ENCODE peak calls at places on chromosome 20, in five cellular contexts. One of them, this sample, is unnamed.
A peak's percentile ranks its signal among the peaks of the same experiment; 100 is the strongest.

GRCh38 chr20:48060841-48061720 is 275.8 kb upstream of the SULF2 start:
- DNase-seq in GM12878: no peak
- DNase-seq in H1: no peak
- DNase-seq in HepG2: no peak
- DNase-seq in K562: no peak
- DNase-seq in this sample: no peak

GRCh38 chr20:1783245-1783644 is 112.0 kb upstream of the SIRPA start:
- DNase-seq in H1: no peak
- DNase-seq in HepG2: no peak
- DNase-seq in K562: no peak
- DNase-seq in GM12878: no peak
- DNase-seq in this sample: no peak

GRCh38 chr20:48659888-48660287 is 167.9 kb downstream of the PREX1 start:
- DNase-seq in GM12878: no peak
- DNase-seq in K562: no peak
- DNase-seq in H1: no peak
- DNase-seq in HepG2: no peak
- DNase-seq in this sample: no peak

GRCh38 chr20:33563788-33564187 is 73.9 kb downstream of the CBFA2T2 start:
- DNase-seq in H1: no peak
- DNase-seq in GM12878: no peak
- DNase-seq in HepG2: no peak
- DNase-seq in K562: no peak
- DNase-seq in this sample: no peak

GRCh38 chr20:44021900-44022299 is 107.2 kb downstream of the TOX2 start:
- DNase-seq in K562: no peak
- DNase-seq in GM12878: no peak
- DNase-seq in H1: no peak
- DNase-seq in HepG2: no peak
- DNase-seq in this sample: no peak

GRCh38 chr20:1391640-1392442 is 1.0 kb downstream of the FKBP1A start:
- DNase-seq in GM12878: no peak
- DNase-seq in HepG2: no peak
- DNase-seq in K562: peak; percentile 17
- DNase-seq in H1: no peak
- DNase-seq in this sample: no peak

GRCh38 chr20:32468313-32468640 is 110.1 kb downstream of the ASXL1 start:
- DNase-seq in K562: no peak
- DNase-seq in HepG2: no peak
- DNase-seq in H1: no peak
- DNase-seq in GM12878: no peak
- DNase-seq in this sample: no peak

GRCh38 chr20:20211274-20211987 is 156.5 kb upstream of the INSM1 start:
- DNase-seq in GM12878: no peak
- DNase-seq in H1: no peak
- DNase-seq in HepG2: no peak
- DNase-seq in K562: no peak
- DNase-seq in this sample: no peak

GRCh38 chr20:38246357-38247165 is 14.0 kb downstream of the KIAA1755 start:
- DNase-seq in GM12878: no peak
- DNase-seq in H1: no peak
- DNase-seq in HepG2: no peak
- DNase-seq in K562: no peak
- DNase-seq in this sample: no peak

GRCh38 chr20:22471156-22471836 is 113.1 kb downstream of the FOXA2 start:
- DNase-seq in GM12878: no peak
- DNase-seq in HepG2: peak; percentile 72
- DNase-seq in H1: no peak
- DNase-seq in K562: peak; percentile 24
- DNase-seq in this sample: no peak

GRCh38 chr20:58717278-58718091 is 24.9 kb downstream of the NPEPL1 start:
- DNase-seq in GM12878: no peak
- DNase-seq in HepG2: no peak
- DNase-seq in H1: peak; percentile 46
- DNase-seq in K562: no peak
- DNase-seq in this sample: no peak

GRCh38 chr20:16898433-16898832 is 150.3 kb downstream of the OTOR start:
- DNase-seq in GM12878: no peak
- DNase-seq in H1: no peak
- DNase-seq in K562: no peak
- DNase-seq in HepG2: no peak
- DNase-seq in this sample: no peak

GRCh38 chr20:41599699-41600104 is 18.5 kb downstream of the CHD6 start:
- DNase-seq in H1: peak; percentile 17
- DNase-seq in HepG2: no peak
- DNase-seq in GM12878: no peak
- DNase-seq in K562: no peak
- DNase-seq in this sample: no peak

GRCh38 chr20:22723659-22724058 is 139.3 kb upstream of the FOXA2 start:
- DNase-seq in GM12878: no peak
- DNase-seq in K562: no peak
- DNase-seq in H1: no peak
- DNase-seq in HepG2: no peak
- DNase-seq in this sample: no peak

GRCh38 chr20:47784599-47785320 is 521 bp downstream of the SULF2 start:
- DNase-seq in K562: no peak
- DNase-seq in HepG2: peak; percentile 50
- DNase-seq in H1: peak; percentile 72
- DNase-seq in GM12878: no peak
- DNase-seq in this sample: no peak

GRCh38 chr20:34268851-34269668 is 27.8 kb downstream of the ASIP start:
- DNase-seq in HepG2: no peak
- DNase-seq in H1: peak; percentile 73
- DNase-seq in K562: no peak
- DNase-seq in GM12878: no peak
- DNase-seq in this sample: no peak

GRCh38 chr20:10640897-10641296 is 32.9 kb downstream of the JAG1 start:
- DNase-seq in K562: no peak
- DNase-seq in HepG2: no peak
- DNase-seq in H1: no peak
- DNase-seq in GM12878: no peak
- DNase-seq in this sample: no peak

GRCh38 chr20:10596726-10597125 is 77.1 kb downstream of the JAG1 start:
- DNase-seq in K562: no peak
- DNase-seq in H1: no peak
- DNase-seq in HepG2: peak; percentile 91
- DNase-seq in GM12878: no peak
- DNase-seq in this sample: no peak

GRCh38 chr20:21342656-21343345 is 39.7 kb downstream of the XRN2 start:
- DNase-seq in HepG2: no peak
- DNase-seq in K562: no peak
- DNase-seq in H1: no peak
- DNase-seq in GM12878: no peak
- DNase-seq in this sample: no peak

GRCh38 chr20:52361650-52362049 is 170.1 kb upstream of the ZFP64 start:
- DNase-seq in H1: no peak
- DNase-seq in HepG2: no peak
- DNase-seq in GM12878: no peak
- DNase-seq in K562: no peak
- DNase-seq in this sample: no peak

GRCh38 chr20:24985802-24986201 is 6.7 kb downstream of the APMAP start:
- DNase-seq in K562: no peak
- DNase-seq in H1: no peak
- DNase-seq in GM12878: no peak
- DNase-seq in HepG2: no peak
- DNase-seq in this sample: no peak

GRCh38 chr20:52493177-52493711 is 301.7 kb upstream of the ZFP64 start:
- DNase-seq in HepG2: no peak
- DNase-seq in K562: no peak
- DNase-seq in GM12878: no peak
- DNase-seq in H1: no peak
- DNase-seq in this sample: no peak

GRCh38 chr20:38453941-38454340 is 18.7 kb upstream of the RALGAPB start:
- DNase-seq in H1: no peak
- DNase-seq in HepG2: no peak
- DNase-seq in GM12878: peak; percentile 57
- DNase-seq in K562: no peak
- DNase-seq in this sample: no peak

DNA sequence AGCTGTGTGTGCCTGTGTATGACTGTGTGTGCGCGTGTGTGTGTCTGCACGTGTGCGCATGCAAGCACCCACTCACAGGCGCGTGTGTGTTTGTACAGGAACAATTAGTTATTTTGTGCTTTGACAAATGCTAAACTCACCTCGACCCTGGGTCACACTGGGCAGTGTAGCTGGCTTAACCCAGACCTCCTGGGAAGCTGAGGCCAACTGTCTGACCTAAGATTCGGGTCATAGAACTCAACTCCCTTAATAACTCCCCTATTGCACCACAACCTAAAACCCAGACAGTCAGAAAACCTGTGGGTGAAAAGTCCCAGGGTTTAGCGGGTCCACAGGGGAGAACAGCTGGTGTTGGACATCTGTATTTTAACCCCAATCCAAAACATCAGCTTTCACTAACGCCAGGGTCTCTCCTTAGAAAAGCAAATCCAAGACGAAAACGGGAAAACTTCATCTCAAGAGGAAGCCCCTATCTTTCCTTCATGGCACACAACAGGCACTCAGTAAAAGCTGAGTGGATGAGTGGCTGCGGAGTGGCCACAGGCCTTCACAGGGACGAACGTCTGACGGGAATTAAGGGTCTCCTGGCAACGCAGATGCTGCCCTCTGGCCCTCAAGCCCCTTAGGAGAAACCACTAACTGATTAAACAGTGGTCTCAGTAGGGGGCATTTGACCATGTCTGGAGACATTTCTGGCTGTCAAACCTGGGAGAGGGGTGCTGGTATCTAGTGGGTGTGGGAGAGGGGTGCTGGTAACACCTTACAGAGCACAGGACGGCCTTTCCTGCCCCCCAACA is 4.5 kb downstream of the PMEPA1 start:
- DNase-seq in GM12878: no peak
- DNase-seq in HepG2: no peak
- DNase-seq in K562: no peak
- DNase-seq in H1: no peak
- DNase-seq in this sample: no peak
- H3K79me2 ChIP-seq in GM12878: no peaks in the 10 kb centered on the region
- H3K79me2 ChIP-seq in HepG2: no peaks in the 10 kb centered on the region
- H3K79me2 ChIP-seq in K562: no peaks in the 10 kb centered on the region
- H3K79me2 ChIP-seq in H1: peaks cover 26% of the 10 kb centered on the region
- H3K79me2 ChIP-seq in this sample: no peaks in the 10 kb centered on the region

GRCh38 chr20:53846640-53847039 is 223.8 kb downstream of the BCAS1 start:
- DNase-seq in H1: no peak
- DNase-seq in HepG2: no peak
- DNase-seq in GM12878: no peak
- DNase-seq in K562: no peak
- DNase-seq in this sample: no peak
- H2AFZ ChIP-seq in H1: no peak overlapping the region
- H2AFZ ChIP-seq in HepG2: no peak overlapping the region
- H2AFZ ChIP-seq in GM12878: no peak overlapping the region
- H2AFZ ChIP-seq in K562: no peak overlapping the region
- H2AFZ ChIP-seq in this sample: no peak overlapping the region

DNA sequence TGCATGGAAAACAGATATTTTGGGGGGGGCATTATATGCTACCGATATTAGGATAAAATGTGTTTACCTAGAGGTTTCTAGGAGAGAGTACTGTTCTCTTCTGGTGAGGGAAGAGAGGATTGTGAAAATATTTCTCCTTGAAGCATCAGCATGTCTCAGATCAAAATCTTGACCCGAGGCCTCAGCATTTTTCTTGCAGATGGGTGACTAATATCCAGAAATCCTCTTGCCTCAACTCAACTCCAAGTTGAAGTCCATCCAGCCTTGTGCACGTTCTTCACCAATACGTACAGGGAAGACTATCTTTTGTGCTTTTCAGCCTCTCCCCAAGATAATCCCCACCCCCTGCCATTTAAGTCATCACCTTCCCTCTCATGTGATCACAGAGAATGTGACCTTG is 59.5 kb downstream of the PRND start:
- DNase-seq in HepG2: no peak
- DNase-seq in GM12878: no peak
- DNase-seq in H1: no peak
- DNase-seq in K562: no peak
- DNase-seq in this sample: no peak
- TF ChIP-seq SP1 in HepG2: no peak
- TF ChIP-seq SP1 in GM12878: no peak
- TF ChIP-seq SP1 in H1: no peak
- TF ChIP-seq SP1 in K562: no peak
- TF ChIP-seq SP1 in this sample: no peak

DNA sequence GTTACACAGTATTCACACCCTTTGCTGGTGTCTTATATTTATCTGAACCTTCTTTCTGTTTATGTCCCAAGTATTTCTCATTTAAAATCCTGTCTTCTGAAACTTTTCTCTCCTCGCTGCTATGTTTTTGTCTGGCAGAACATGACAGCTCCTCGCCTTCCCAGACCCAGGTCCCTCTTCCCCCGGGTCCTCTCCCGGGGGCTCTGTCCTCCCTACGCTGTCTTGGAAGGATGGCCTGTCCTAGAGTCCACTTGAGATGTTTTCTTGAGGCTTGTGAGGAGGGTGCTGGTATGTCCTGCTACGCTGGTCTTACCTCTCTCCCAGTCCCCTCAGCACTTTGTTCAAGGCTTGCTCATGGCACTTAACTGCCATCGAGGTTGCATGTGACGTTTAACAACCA is 6.2 kb downstream of the GID8 start:
- DNase-seq in K562: no peak
- DNase-seq in GM12878: no peak
- DNase-seq in HepG2: no peak
- DNase-seq in H1: no peak
- DNase-seq in this sample: no peak
- H3K79me2 ChIP-seq in K562: peaks cover 29% of the 10 kb centered on the region
- H3K79me2 ChIP-seq in GM12878: peaks cover 23% of the 10 kb centered on the region
- H3K79me2 ChIP-seq in HepG2: peaks cover 37% of the 10 kb centered on the region
- H3K79me2 ChIP-seq in H1: peaks cover 18% of the 10 kb centered on the region
- H3K79me2 ChIP-seq in this sample: peaks cover 44% of the 10 kb centered on the region

GRCh38 chr20:56324806-56325205 is 34.0 kb upstream of the FAM210B start:
- DNase-seq in HepG2: no peak
- DNase-seq in GM12878: no peak
- DNase-seq in H1: no peak
- DNase-seq in K562: no peak
- DNase-seq in this sample: no peak
- H2AFZ ChIP-seq in HepG2: no peak overlapping the region
- H2AFZ ChIP-seq in GM12878: no peak overlapping the region
- H2AFZ ChIP-seq in H1: no peak overlapping the region
- H2AFZ ChIP-seq in K562: no peak overlapping the region
- H2AFZ ChIP-seq in this sample: no peak overlapping the region

DNA sequence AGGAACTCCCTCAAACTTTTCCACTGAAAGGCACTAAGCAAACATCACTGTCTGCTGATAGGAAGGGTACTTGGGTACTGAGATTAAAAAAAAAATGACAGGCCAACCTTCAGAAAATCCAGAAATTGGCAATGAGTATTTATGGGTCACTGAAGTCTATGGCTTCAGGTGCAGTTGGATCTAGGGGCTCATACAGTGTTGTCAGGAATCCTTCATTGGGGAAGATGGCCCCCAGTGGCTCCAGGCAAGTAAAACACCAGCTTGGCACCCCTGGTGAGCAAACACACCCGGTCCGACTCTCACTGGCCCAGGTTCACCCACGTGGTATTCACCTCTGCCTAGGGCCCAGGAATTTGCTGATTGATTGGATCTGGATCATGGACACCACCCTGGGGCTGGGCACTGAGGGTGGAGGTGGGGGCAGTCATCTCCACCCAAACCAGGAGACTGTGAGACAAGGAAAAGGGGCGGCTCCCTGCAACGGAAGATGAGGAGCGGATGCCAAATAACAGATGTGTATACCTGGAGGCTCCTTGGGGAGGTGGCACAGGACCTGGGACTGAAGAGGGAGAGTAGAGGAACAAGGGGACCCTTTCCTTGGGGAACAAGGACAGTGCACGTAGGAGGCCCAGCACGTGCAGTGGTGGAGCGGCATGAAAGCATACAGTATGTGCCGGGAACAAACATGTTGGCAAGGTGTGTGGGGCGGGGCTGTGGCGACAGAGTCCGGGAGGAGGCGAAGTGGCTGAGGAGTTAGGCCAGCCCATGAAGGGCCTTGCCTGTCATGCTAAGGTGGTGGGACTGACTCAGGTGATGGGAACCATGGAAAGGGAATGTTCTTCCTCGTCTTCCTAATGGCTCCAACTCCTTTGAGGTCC is 4.7 kb downstream of the SLC2A10 start:
- DNase-seq in H1: no peak
- DNase-seq in K562: no peak
- DNase-seq in GM12878: no peak
- DNase-seq in HepG2: no peak
- DNase-seq in this sample: no peak
- TF ChIP-seq SP1 in H1: no peak
- TF ChIP-seq SP1 in K562: no peak
- TF ChIP-seq SP1 in GM12878: no peak
- TF ChIP-seq SP1 in HepG2: no peak
- TF ChIP-seq SP1 in this sample: no peak

This sample was measured in HCT116.